ENCODE peak calls at places on chromosomes 13 and 19, in seven cellular contexts. E is heart left ventricle, H is testis, L is tibial nerve, U is spleen, D is lower leg skin, Y is IMR-90. A is an unnamed sample.

GRCh38 chr13:49563513-49563912 is 21.8 kb downstream of the RCBTB1 start:
- DNase-seq in E (no peak), H (no peak), L (no peak), U (no peak), D (no peak), Y (peak), A (no peak)

GRCh38 chr19:12825259-12826131 is 8.9 kb downstream of the RTBDN start:
- DNase-seq in E (no peak), H (no peak), L (no peak), U (no peak), D (no peak), Y (no peak), A (no peak)

GRCh38 chr19:47435196-47435595 is 15.9 kb upstream of the MEIS3 start:
- DNase-seq in E (no peak), H (no peak), L (no peak), U (no peak), D (no peak), Y (no peak), A (no peak)

GRCh38 chr13:40206241-40207109 is 460.0 kb downstream of the FOXO1 start:
- DNase-seq in E (no peak), H (no peak), L (no peak), U (no peak), D (peak), Y (peak), A (no peak)

GRCh38 chr19:39502640-39503417 is 4.1 kb downstream of the DLL3 start:
- DNase-seq in E (peak), H (peak), L (no peak), U (peak), D (no peak), Y (peak), A (no peak)

GRCh38 chr13:44759723-44760360 is 183.7 kb upstream of the TSC22D1 start:
- DNase-seq in E (no peak), H (no peak), L (no peak), U (no peak), D (no peak), Y (peak), A (no peak)

GRCh38 chr19:6739390-6739883 is at the start of gene TRIP10:
- DNase-seq in E (peak), H (peak), L (peak), U (peak), D (peak), Y (peak), A (peak)

GRCh38 chr19:15469513-15470297 is 5.4 kb upstream of the RASAL3 start:
- DNase-seq in E (no peak), H (no peak), L (no peak), U (peak), D (no peak), Y (no peak), A (no peak)

GRCh38 chr13:60887711-60888110 is 490.7 kb downstream of the TDRD3 start:
- DNase-seq in E (no peak), H (no peak), L (no peak), U (no peak), D (no peak), Y (no peak), A (no peak)

GRCh38 chr13:112145221-112146072 is 78.5 kb downstream of the SOX1 start:
- DNase-seq in E (no peak), H (no peak), L (no peak), U (no peak), D (no peak), Y (no peak), A (no peak)

GRCh38 chr19:56973713-56974553 is 133.4 kb upstream of the PEG3 start:
- DNase-seq in E (no peak), H (peak), L (no peak), U (no peak), D (no peak), Y (no peak), A (no peak)

GRCh38 chr13:76795701-76796695 is 90.2 kb downstream of the KCTD12 start:
- DNase-seq in E (no peak), H (no peak), L (no peak), U (no peak), D (no peak), Y (peak), A (no peak)

GRCh38 chr19:6248341-6248740 is 31.4 kb downstream of the MLLT1 start:
- DNase-seq in E (no peak), H (no peak), L (no peak), U (no peak), D (no peak), Y (no peak), A (no peak)

GRCh38 chr13:110470272-110471009 is 91.1 kb downstream of the RAB20 start:
- DNase-seq in E (no peak), H (no peak), L (no peak), U (no peak), D (no peak), Y (no peak), A (no peak)

GRCh38 chr13:50355797-50356196 is 340.6 kb downstream of the KCNRG start:
- DNase-seq in E (no peak), H (no peak), L (no peak), U (no peak), D (no peak), Y (no peak), A (no peak)

GRCh38 chr13:44951184-44951583 is 38.1 kb downstream of the NUFIP1 start:
- DNase-seq in E (no peak), H (no peak), L (no peak), U (no peak), D (no peak), Y (peak), A (no peak)

GRCh38 chr19:50817941-50818858 is 5.4 kb downstream of the KLK1 start:
- DNase-seq in E (no peak), H (peak), L (no peak), U (peak), D (no peak), Y (no peak), A (no peak)
- TF ChIP-seq POLR2A in E (no peak), H (no peak), L (no peak), U (no peak), D (no peak), Y (no peak), A (no peak)

GRCh38 chr13:41960700-41961697 is at the start of gene VWA8:
- DNase-seq in E (peak), H (peak), L (peak), U (peak), D (peak), Y (peak), A (no peak)
- TF ChIP-seq POLR2A in E (peak), H (no peak), L (no peak), U (no peak), D (no peak), Y (no peak), A (no peak)

GRCh38 chr19:50315773-50316448 is 13.3 kb downstream of the KCNC3 start:
- DNase-seq in E (no peak), H (no peak), L (no peak), U (no peak), D (no peak), Y (no peak), A (no peak)
- TF ChIP-seq POLR2A in E (no peak), H (no peak), L (no peak), U (no peak), D (no peak), Y (no peak), A (no peak)

DNA sequence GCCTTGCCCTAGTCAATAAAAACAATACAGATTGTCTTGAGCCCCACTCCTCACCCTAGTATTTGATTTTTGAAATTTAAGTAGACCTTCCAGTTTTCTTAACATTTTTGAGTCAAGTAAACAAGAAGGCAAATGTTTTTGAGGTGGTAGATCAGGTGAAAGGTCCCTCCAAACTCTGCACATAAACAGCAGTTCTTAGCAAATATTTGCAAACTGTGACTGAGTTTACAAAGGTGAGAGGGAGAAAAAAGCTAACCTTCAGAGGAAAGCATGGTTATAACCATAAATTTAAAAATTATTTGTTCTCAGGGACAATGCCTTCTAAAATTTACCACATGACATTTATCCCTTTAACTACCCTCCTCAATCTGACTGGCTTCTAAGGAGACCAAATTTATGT is 84.6 kb upstream of the PCDH17 start:
- DNase-seq in E (no peak), H (no peak), L (no peak), U (no peak), D (no peak), Y (no peak), A (no peak)
- TF ChIP-seq POLR2A in E (no peak), H (no peak), L (no peak), U (no peak), D (no peak), Y (no peak), A (no peak)

DNA sequence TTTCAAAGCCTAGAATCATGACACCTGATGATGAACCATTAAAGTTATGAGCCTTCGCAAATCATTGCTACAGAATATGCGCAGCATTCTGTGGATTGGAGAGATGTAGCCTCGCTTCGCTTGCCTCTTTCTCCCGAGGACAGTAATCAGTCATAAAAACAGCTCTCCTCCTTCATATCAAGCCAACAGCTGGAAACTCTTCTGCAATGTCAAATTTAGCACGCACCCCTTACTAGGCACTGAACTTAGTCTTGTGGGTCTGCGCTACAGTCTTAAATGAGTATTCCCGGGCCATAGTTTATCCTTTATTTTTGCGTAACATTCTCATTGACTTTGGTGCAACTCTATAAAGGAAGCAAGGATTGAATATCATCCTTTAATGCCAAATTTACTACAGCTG is 79.5 kb downstream of the DACH1 start:
- DNase-seq in E (no peak), H (no peak), L (no peak), U (no peak), D (no peak), Y (no peak), A (no peak)
- TF ChIP-seq POLR2A in E (no peak), H (no peak), L (no peak), U (no peak), D (no peak), Y (no peak), A (no peak)

GRCh38 chr19:48636859-48637448 is at the start of gene DBP:
- DNase-seq in E (no peak), H (no peak), L (no peak), U (peak), D (no peak), Y (no peak), A (peak)

GRCh38 chr19:48634036-48634342 is 3.2 kb downstream of the DBP start:
- DNase-seq in E (no peak), H (no peak), L (no peak), U (no peak), D (no peak), Y (no peak), A (no peak)

GRCh38 chr19:48634424-48635262 is 2.5 kb downstream of the DBP start:
- DNase-seq in E (peak), H (peak), L (peak), U (peak), D (peak), Y (peak), A (peak)

GRCh38 chr19:48635966-48636858 is 967 bp downstream of the DBP start:
- DNase-seq in E (peak), H (peak), L (no peak), U (peak), D (no peak), Y (no peak), A (no peak)

GRCh38 chr19:48635263-48635965 is 1.8 kb downstream of the DBP start:
- DNase-seq in E (peak), H (peak), L (peak), U (peak), D (no peak), Y (no peak), A (no peak)
- TF ChIP-seq POLR2A in E (peak), H (peak), L (peak), U (no peak), D (no peak), Y (no peak), A (peak)

GRCh38 chr13:93226623-93227279 is at the start of gene GPC6:
- DNase-seq in E (no peak), H (peak), L (peak), U (no peak), D (no peak), Y (peak), A (no peak)
- TF ChIP-seq POLR2A in E (no peak), H (no peak), L (peak), U (no peak), D (no peak), Y (no peak), A (no peak)

DNA sequence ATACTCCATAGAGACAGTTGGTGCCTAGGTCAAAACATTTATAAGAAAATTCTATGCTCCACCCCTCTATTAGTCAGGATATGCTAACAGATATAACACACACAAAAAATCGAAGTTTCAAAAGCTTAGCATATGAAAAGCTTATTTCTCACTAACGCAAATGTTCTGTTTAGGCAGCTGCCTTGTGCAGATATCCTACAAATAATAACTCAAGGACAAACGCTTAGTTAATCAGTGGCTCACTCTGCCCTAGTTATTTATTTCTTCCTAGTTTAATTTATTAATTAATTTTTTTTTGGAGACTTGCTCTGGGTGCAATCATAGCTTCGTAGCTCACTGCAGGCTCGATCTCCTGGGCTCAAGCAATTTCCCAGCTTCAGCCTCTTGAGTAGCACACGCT is 259.7 kb upstream of the GPC6 start:
- DNase-seq in E (no peak), H (no peak), L (no peak), U (no peak), D (no peak), Y (no peak), A (no peak)
- TF ChIP-seq POLR2A in E (no peak), H (no peak), L (no peak), U (no peak), D (no peak), Y (no peak), A (no peak)

DNA sequence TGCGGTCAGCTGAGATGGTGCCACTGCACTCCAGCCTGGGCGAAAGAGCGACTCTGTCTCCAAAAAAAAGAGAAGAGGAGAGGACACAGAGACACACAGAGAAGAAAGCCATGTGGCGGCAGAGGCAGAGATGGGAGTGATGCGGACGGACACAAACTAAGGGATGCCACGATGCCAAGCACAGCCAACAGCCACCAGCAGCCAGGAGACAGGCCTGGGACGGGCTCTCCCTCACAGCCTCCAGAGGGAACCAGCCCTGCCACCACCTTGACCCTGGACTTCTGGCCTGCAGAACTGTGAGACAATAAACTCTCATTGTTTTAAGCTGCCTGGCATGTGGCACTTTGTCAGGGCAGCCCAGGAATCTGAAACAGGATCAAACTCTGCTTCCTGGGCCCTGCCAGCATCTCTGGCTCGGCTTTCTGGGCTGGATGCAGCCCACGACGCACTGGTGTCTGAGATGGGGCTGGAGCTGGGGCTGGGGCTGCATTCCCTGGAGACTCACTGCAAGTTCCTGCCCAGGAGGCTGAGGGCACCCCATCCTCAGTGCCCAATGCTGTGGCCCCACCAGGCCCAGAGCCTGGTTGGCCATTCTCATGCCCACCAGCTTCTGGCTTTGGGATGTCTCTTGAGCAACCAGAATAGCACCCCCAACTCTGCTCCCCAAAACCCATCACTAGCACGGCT is 3.0 kb downstream of the F2RL3 start:
- DNase-seq in E (no peak), H (peak), L (no peak), U (no peak), D (no peak), Y (no peak), A (no peak)
- TF ChIP-seq POLR2A in E (no peak), H (no peak), L (no peak), U (no peak), D (no peak), Y (no peak), A (no peak)

GRCh38 chr19:1840541-1841115 is 7.7 kb downstream of the REXO1 start:
- DNase-seq in E (peak), H (peak), L (no peak), U (peak), D (no peak), Y (no peak), A (no peak)

GRCh38 chr19:1837625-1838105 is 10.6 kb downstream of the REXO1 start:
- DNase-seq in E (no peak), H (no peak), L (no peak), U (no peak), D (no peak), Y (no peak), A (no peak)

GRCh38 chr19:1841209-1841924 is 6.9 kb downstream of the REXO1 start:
- DNase-seq in E (no peak), H (no peak), L (no peak), U (no peak), D (no peak), Y (no peak), A (no peak)

GRCh38 chr19:1837222-1837565 is 11.1 kb downstream of the REXO1 start:
- DNase-seq in E (no peak), H (no peak), L (no peak), U (no peak), D (no peak), Y (no peak), A (no peak)

DNA sequence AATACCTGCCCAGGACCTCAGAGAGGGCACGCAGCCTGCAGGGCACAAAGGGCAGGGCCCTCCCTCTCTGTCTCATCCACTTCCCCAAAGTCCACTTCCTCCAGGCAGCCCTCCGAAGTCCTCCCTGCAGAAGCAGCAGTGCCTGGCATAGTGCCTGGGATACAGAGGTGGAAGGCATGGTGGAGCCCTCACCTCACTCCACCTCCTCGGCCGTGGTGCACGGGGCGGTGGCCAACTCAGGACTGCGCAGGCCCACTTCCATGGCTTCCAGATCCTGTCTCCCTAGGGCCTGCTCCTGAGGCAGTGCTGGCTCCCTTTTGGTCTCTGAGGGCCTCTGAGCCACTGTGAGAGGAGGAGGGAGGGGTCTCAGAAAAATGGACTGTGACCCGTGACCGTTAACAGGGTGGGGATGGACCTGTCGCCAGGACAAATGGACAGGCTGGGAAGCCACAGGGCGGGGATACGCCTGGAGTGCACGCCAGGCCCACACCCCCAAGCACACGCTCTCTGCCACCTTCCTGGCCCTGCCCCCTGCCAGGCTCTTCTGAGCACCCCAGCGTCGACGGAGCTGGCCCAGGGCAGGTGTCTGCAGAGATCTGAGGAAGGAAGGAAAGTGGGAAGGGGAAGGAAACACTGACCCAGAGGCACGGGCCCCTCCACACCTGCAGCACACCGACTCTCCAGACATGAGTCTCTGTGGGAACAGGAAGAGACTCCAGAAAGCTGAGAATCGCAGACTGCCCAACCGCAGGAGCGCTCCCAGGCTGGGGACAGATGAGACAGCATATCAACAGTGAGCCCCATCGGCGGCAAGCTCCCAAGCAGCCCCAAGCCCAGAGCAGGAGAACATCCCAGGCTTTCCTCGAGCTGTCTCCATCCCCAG is 8.4 kb downstream of the REXO1 start:
- DNase-seq in E (no peak), H (no peak), L (no peak), U (no peak), D (no peak), Y (no peak), A (no peak)
- TF ChIP-seq POLR2A in E (no peak), H (no peak), L (no peak), U (no peak), D (no peak), Y (no peak), A (no peak)